ENCODE peak calls at places on chromosomes 5 and 9, in ten cellular contexts. S, R, A, J, U, C, V, L, B and O are unnamed samples.

GRCh38 chr5:136021016-136021405 is 7.8 kb upstream of the TGFBI start:
- DNase-seq in R (no peak), A (peak), J (no peak), C (no peak), S (no peak), V (peak), B (no peak), L (no peak), U (no peak), O (no peak)

GRCh38 chr9:607417-607816 is 234.1 kb upstream of the DMRT1 start:
- DNase-seq in J (no peak), B (no peak), R (no peak), C (no peak), S (no peak), V (no peak), L (no peak), U (no peak), A (no peak), O (no peak)

GRCh38 chr9:6566409-6567139 is 79.0 kb downstream of the GLDC start:
- DNase-seq in R (no peak), B (no peak), C (no peak), J (no peak), L (peak), A (peak), U (peak), S (peak), V (peak), O (no peak)

GRCh38 chr5:96687812-96688453 is 25.8 kb downstream of the CAST start:
- DNase-seq in A (peak), U (no peak), B (no peak), L (no peak), V (peak), J (peak), C (no peak), S (no peak), R (peak), O (peak)

GRCh38 chr9:117000834-117001233 is 313.7 kb downstream of the TRIM32 start:
- DNase-seq in C (no peak), U (no peak), R (no peak), V (no peak), L (no peak), S (no peak), B (no peak), J (no peak), A (no peak), O (peak)

GRCh38 chr5:76617675-76618074 is 5.5 kb downstream of the F2RL2 start:
- DNase-seq in A (no peak), C (no peak), U (no peak), R (no peak), J (no peak), B (no peak), V (peak), S (no peak), L (no peak), O (no peak)

GRCh38 chr9:83622814-83623633 is at the start of gene IDNK:
- DNase-seq in S (peak), V (peak), A (peak), J (peak), C (peak), R (peak), B (peak), U (peak), L (peak), O (peak)

GRCh38 chr5:83925952-83926351 is 205.3 kb upstream of the HAPLN1 start:
- DNase-seq in V (no peak), R (no peak), J (no peak), U (no peak), B (no peak), A (no peak), S (no peak), L (no peak), C (no peak), O (no peak)

GRCh38 chr5:180625791-180626660 is 23.4 kb downstream of the FLT4 start:
- DNase-seq in A (no peak), B (no peak), V (no peak), U (no peak), L (no peak), R (no peak), J (no peak), C (no peak), S (no peak), O (no peak)

GRCh38 chr9:96450613-96451544 is 910 bp downstream of the HABP4 start:
- DNase-seq in L (peak), B (peak), J (peak), C (peak), R (peak), V (peak), S (peak), U (peak), A (peak), O (peak)

GRCh38 chr5:130035388-130035787 is 131.1 kb downstream of the CHSY3 start:
- DNase-seq in S (no peak), U (no peak), B (no peak), V (peak), C (no peak), L (no peak), R (no peak), J (no peak), A (no peak), O (no peak)

GRCh38 chr5:139061274-139061673 is 136.9 kb downstream of the SIL1 start:
- DNase-seq in A (no peak), C (peak), J (no peak), R (no peak), V (peak), S (no peak), U (no peak), B (no peak), L (peak), O (peak)

GRCh38 chr9:129336601-129337286 is 158.7 kb upstream of the IER5L start:
- DNase-seq in R (no peak), S (no peak), U (peak), L (peak), J (no peak), B (peak), A (no peak), V (peak), C (no peak), O (peak)

GRCh38 chr5:26034813-26035212 is 1003.6 kb downstream of the CDH9 start:
- DNase-seq in V (no peak), L (no peak), U (no peak), C (no peak), J (no peak), S (no peak), A (no peak), B (no peak), R (no peak), O (no peak)

GRCh38 chr9:92196909-92197308 is 81.7 kb upstream of the SPTLC1 start:
- DNase-seq in C (no peak), R (no peak), U (no peak), L (peak), A (no peak), S (no peak), V (peak), J (no peak), B (no peak), O (no peak)

GRCh38 chr9:89664896-89665329 is 60.1 kb downstream of the GADD45G start:
- DNase-seq in J (no peak), S (no peak), U (no peak), A (no peak), L (no peak), V (no peak), B (no peak), C (peak), R (no peak), O (no peak)

GRCh38 chr9:98344581-98344980 is 89.1 kb upstream of the TBC1D2 start:
- DNase-seq in V (no peak), U (no peak), B (no peak), R (no peak), S (no peak), A (no peak), C (no peak), J (no peak), L (no peak), O (no peak)

GRCh38 chr5:155729684-155730059 is 597.3 kb upstream of the SGCD start:
- DNase-seq in V (no peak), B (peak), A (no peak), R (peak), J (peak), L (peak), S (no peak), C (peak), U (no peak), O (peak)

GRCh38 chr9:111237447-111237846 is 92.6 kb downstream of the OR2K2 start:
- DNase-seq in C (no peak), B (no peak), A (no peak), U (no peak), V (no peak), J (no peak), L (no peak), S (no peak), R (no peak), O (no peak)